ENCODE peak calls at places on chromosomes 6 and 20, in seven cellular contexts. One of them, this sample, is unnamed.

GRCh38 chr6:30880563-30881252 is 3.6 kb upstream of the DDR1 start:
- DNase-seq in neural crest cell: peak
- DNase-seq in NCI-H510A treated with DMSO at 0.1 percent for 48 hours: no peak
- DNase-seq in EL: no peak
- DNase-seq in NCI-H2081: no peak
- DNase-seq in glutamatergic neuron: peak
- DNase-seq in activated B cell treated with CpG ODN at 0.5 μM for 24 hours: no peak
- DNase-seq in this sample: no peak

GRCh38 chr20:48629069-48629959 is 198.5 kb downstream of the PREX1 start:
- DNase-seq in activated B cell treated with CpG ODN at 0.5 μM for 24 hours: no peak
- DNase-seq in glutamatergic neuron: no peak
- DNase-seq in EL: no peak
- DNase-seq in NCI-H2081: no peak
- DNase-seq in neural crest cell: no peak
- DNase-seq in NCI-H510A treated with DMSO at 0.1 percent for 48 hours: no peak
- DNase-seq in this sample: no peak

GRCh38 chr20:54389872-54390271 is 85.5 kb upstream of the DOK5 start:
- DNase-seq in NCI-H510A treated with DMSO at 0.1 percent for 48 hours: no peak
- DNase-seq in activated B cell treated with CpG ODN at 0.5 μM for 24 hours: no peak
- DNase-seq in neural crest cell: no peak
- DNase-seq in glutamatergic neuron: no peak
- DNase-seq in NCI-H2081: no peak
- DNase-seq in EL: no peak
- DNase-seq in this sample: peak

GRCh38 chr20:46773680-46774079 is 64.2 kb downstream of the SLC2A10 start:
- DNase-seq in activated B cell treated with CpG ODN at 0.5 μM for 24 hours: no peak
- DNase-seq in neural crest cell: no peak
- DNase-seq in NCI-H2081: no peak
- DNase-seq in glutamatergic neuron: no peak
- DNase-seq in NCI-H510A treated with DMSO at 0.1 percent for 48 hours: no peak
- DNase-seq in EL: no peak
- DNase-seq in this sample: no peak

GRCh38 chr6:31287621-31288020 is 15.7 kb upstream of the HLA-C start:
- DNase-seq in NCI-H510A treated with DMSO at 0.1 percent for 48 hours: no peak
- DNase-seq in neural crest cell: no peak
- DNase-seq in EL: no peak
- DNase-seq in activated B cell treated with CpG ODN at 0.5 μM for 24 hours: no peak
- DNase-seq in NCI-H2081: no peak
- DNase-seq in glutamatergic neuron: no peak
- DNase-seq in this sample: no peak

GRCh38 chr6:122832515-122833228 is 43.6 kb downstream of the SMPDL3A start:
- DNase-seq in activated B cell treated with CpG ODN at 0.5 μM for 24 hours: no peak
- DNase-seq in neural crest cell: no peak
- DNase-seq in NCI-H510A treated with DMSO at 0.1 percent for 48 hours: peak
- DNase-seq in NCI-H2081: no peak
- DNase-seq in EL: no peak
- DNase-seq in glutamatergic neuron: no peak
- DNase-seq in this sample: no peak

GRCh38 chr6:36949636-36950035 is 4.9 kb upstream of the PI16 start:
- DNase-seq in NCI-H2081: no peak
- DNase-seq in glutamatergic neuron: no peak
- DNase-seq in neural crest cell: no peak
- DNase-seq in NCI-H510A treated with DMSO at 0.1 percent for 48 hours: no peak
- DNase-seq in EL: peak
- DNase-seq in activated B cell treated with CpG ODN at 0.5 μM for 24 hours: no peak
- DNase-seq in this sample: no peak

GRCh38 chr6:112357801-112358200 is 10.7 kb downstream of the RFPL4B start:
- DNase-seq in NCI-H2081: no peak
- DNase-seq in neural crest cell: no peak
- DNase-seq in NCI-H510A treated with DMSO at 0.1 percent for 48 hours: no peak
- DNase-seq in EL: peak
- DNase-seq in activated B cell treated with CpG ODN at 0.5 μM for 24 hours: no peak
- DNase-seq in glutamatergic neuron: no peak
- DNase-seq in this sample: peak

GRCh38 chr20:58182521-58183140 is 45.8 kb downstream of the ANKRD60 start:
- DNase-seq in glutamatergic neuron: no peak
- DNase-seq in EL: no peak
- DNase-seq in NCI-H510A treated with DMSO at 0.1 percent for 48 hours: no peak
- DNase-seq in neural crest cell: no peak
- DNase-seq in activated B cell treated with CpG ODN at 0.5 μM for 24 hours: no peak
- DNase-seq in NCI-H2081: no peak
- DNase-seq in this sample: no peak

GRCh38 chr20:6704132-6704861 is 63.2 kb upstream of the BMP2 start:
- DNase-seq in NCI-H510A treated with DMSO at 0.1 percent for 48 hours: no peak
- DNase-seq in neural crest cell: no peak
- DNase-seq in EL: peak
- DNase-seq in glutamatergic neuron: no peak
- DNase-seq in activated B cell treated with CpG ODN at 0.5 μM for 24 hours: no peak
- DNase-seq in NCI-H2081: no peak
- DNase-seq in this sample: no peak